ENCODE peak calls at places on chromosomes 6 and 20, in eight cellular contexts. L, R, X, T, C, E, Q and F are unnamed samples.

GRCh38 chr6:75204959-75205775 is 686 bp downstream of the COL12A1 start:
- DNase-seq in Q (no peak), L (peak; percentile 33), T (peak; percentile 36), R (peak; percentile 22), X (no peak), E (peak; percentile 39), C (no peak), F (no peak)

GRCh38 chr6:3152689-3153088 is 4.7 kb downstream of the TUBB2A start:
- DNase-seq in L (no peak), R (no peak), Q (no peak), C (no peak), E (no peak), T (no peak), X (no peak), F (peak; percentile 22)

GRCh38 chr6:41370488-41371111 is 35.2 kb downstream of the NCR2 start:
- DNase-seq in X (no peak), Q (no peak), C (no peak), E (no peak), T (no peak), R (no peak), L (no peak), F (no peak)

GRCh38 chr6:158595223-158595622 is 35.3 kb downstream of the TMEM181 start:
- DNase-seq in Q (no peak), R (no peak), L (no peak), E (no peak), T (no peak), X (no peak), C (no peak), F (peak; percentile 24)

GRCh38 chr6:107491059-107491609 is 1.2 kb downstream of the SOBP start:
- DNase-seq in R (peak; percentile 8), C (peak; percentile 76), T (peak; percentile 89), L (no peak), E (peak; percentile 55), X (no peak), Q (peak; percentile 63), F (peak; percentile 28)

GRCh38 chr6:11486051-11486450 is 51.5 kb upstream of the TMEM170B start:
- DNase-seq in C (no peak), R (no peak), E (no peak), Q (no peak), X (no peak), T (no peak), L (no peak), F (no peak)

GRCh38 chr20:20938131-20938530 is 168.0 kb downstream of the LINC00237 start:
- DNase-seq in X (no peak), E (no peak), Q (no peak), T (no peak), L (no peak), C (no peak), R (no peak), F (no peak)

GRCh38 chr6:154754152-154754551 is 20.9 kb downstream of the SCAF8 start:
- DNase-seq in X (no peak), E (no peak), Q (no peak), T (no peak), C (no peak), L (no peak), R (no peak), F (peak; percentile 28)

GRCh38 chr6:7725849-7726415 is at the start of gene BMP6:
- DNase-seq in E (peak; percentile 88), C (peak; percentile 91), R (peak; percentile 93), X (peak; percentile 71), Q (peak; percentile 94), T (peak; percentile 89), L (peak; percentile 98), F (peak; percentile 80)

GRCh38 chr6:42279144-42279781 is 61.6 kb upstream of the MRPS10 start:
- DNase-seq in X (no peak), R (peak; percentile 15), T (peak; percentile 41), Q (no peak), L (peak; percentile 68), C (no peak), E (peak; percentile 70), F (no peak)

GRCh38 chr6:53410508-53411258 is 61.9 kb upstream of the ELOVL5 start:
- DNase-seq in R (peak; percentile 28), T (peak; percentile 46), C (peak; percentile 50), L (peak; percentile 17), Q (peak; percentile 49), E (peak; percentile 29), X (peak; percentile 22), F (peak; percentile 54)

GRCh38 chr6:117907600-117908245 is 659 bp downstream of the SLC35F1 start:
- DNase-seq in T (no peak), E (no peak), Q (peak; percentile 16), X (no peak), R (no peak), C (peak; percentile 13), L (no peak), F (no peak)

GRCh38 chr6:165675120-165675519 is 12.1 kb upstream of the PDE10A start:
- DNase-seq in X (no peak), L (no peak), E (no peak), C (no peak), R (no peak), T (no peak), Q (no peak), F (no peak)

GRCh38 chr20:12970372-12970821 is 38.4 kb upstream of the SPTLC3 start:
- DNase-seq in C (peak; percentile 26), R (peak; percentile 20), Q (no peak), X (no peak), T (no peak), E (peak; percentile 9), L (no peak), F (peak; percentile 7)

DNA sequence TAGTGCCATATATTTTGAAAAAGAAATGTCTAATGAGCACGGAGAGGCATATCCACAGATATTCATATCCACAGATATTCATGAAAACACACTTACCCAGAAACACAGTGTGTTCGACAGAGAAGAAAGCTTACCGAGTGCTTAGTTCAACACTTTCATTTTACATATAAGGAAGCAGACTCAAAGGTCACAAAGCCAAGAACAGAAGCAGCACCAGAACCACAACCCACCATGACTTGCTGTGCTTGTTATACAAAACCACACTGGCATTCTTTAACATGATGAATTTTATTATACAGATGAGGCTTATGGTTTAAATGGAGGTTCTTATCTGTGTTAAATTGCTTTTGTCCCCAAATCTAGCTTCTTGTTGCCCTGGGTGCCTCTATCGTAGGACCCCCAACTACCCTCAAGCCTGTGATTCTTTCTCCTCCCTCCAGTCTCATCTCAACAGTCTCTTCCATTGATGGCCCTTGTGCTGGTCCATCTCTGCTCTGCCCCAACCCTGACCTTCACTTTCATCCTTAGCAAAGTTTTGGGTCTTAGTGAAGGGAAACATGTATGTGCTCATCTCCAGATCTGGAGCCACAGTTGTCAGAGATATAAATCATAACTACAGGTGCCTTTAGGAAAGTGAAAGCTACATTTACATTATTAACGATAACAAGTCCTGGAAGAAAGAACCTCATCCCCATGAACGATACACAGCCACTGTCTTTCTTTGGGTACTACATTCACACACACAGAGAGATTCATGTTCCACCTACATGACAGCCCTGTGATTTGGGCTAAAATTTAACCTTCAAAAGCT is 40.0 kb downstream of the SF3B5 start:
- DNase-seq in X (no peak), Q (no peak), T (no peak), L (no peak), R (no peak), C (no peak), E (no peak), F (no peak)
- TF ChIP-seq POLR2A in X (no peak), Q (no peak), T (no peak), L (no peak), R (no peak), C (no peak), E (no peak), F (no peak)

GRCh38 chr6:36404164-36404563 is 16.7 kb upstream of the ETV7 start:
- DNase-seq in C (no peak), X (no peak), T (no peak), E (no peak), Q (no peak), R (no peak), L (no peak), F (no peak)

GRCh38 chr6:36402481-36402880 is 15.0 kb upstream of the ETV7 start:
- DNase-seq in X (no peak), T (no peak), R (no peak), L (no peak), C (no peak), Q (no peak), E (no peak), F (no peak)

DNA sequence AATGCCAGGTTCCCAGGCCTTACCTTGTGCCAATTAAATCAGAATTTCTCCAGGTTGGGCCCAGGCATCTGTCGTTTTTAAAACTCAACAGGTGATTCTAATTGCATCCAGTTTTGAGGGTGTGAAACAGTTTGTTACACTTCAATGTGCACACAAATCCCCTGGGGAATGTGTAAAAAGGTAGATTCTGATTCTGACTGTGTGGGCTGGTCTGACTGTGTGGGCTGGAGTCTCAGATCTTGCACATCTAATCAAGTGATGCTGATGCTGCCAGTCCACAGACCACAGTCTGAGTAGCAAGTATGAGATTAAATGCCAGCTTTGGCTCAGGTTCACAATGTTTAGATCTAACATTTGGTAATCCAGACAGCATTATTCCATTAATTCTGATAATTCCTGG is 12.5 kb upstream of the ETV7 start:
- DNase-seq in L (no peak), T (no peak), E (no peak), Q (no peak), X (no peak), R (no peak), C (no peak), F (no peak)
- TF ChIP-seq POLR2A in L (no peak), T (no peak), E (no peak), Q (no peak), X (no peak), R (no peak), C (no peak), F (no peak)

GRCh38 chr20:51799586-51799985 is 2.7 kb downstream of the SALL4 start:
- DNase-seq in T (no peak), E (no peak), Q (no peak), R (no peak), L (no peak), X (no peak), C (no peak), F (peak; percentile 19)

GRCh38 chr20:51802170-51802745 is at the start of gene SALL4:
- DNase-seq in X (no peak), R (no peak), T (no peak), L (no peak), E (no peak), Q (no peak), C (no peak), F (peak; percentile 24)

GRCh38 chr20:51801220-51801991 is 915 bp downstream of the SALL4 start:
- DNase-seq in Q (peak; percentile 28), E (no peak), X (no peak), R (peak; percentile 44), C (no peak), L (no peak), T (no peak), F (peak; percentile 51)

GRCh38 chr20:51800769-51801219 is 1.5 kb downstream of the SALL4 start:
- DNase-seq in C (peak; percentile 25), Q (peak; percentile 46), X (no peak), T (peak; percentile 26), L (no peak), R (peak; percentile 28), E (no peak), F (peak; percentile 56)

GRCh38 chr20:51800132-51800721 is 2.1 kb downstream of the SALL4 start:
- DNase-seq in X (peak; percentile 35), T (peak; percentile 44), C (peak; percentile 67), L (peak; percentile 76), Q (peak; percentile 77), E (peak; percentile 69), R (peak; percentile 90), F (peak; percentile 82)
- TF ChIP-seq POLR2A in X (no peak), T (no peak), C (no peak), L (no peak), Q (no peak), E (no peak), R (no peak), F (no peak)

GRCh38 chr20:56628873-56629463 is at the start of gene TFAP2C:
- DNase-seq in X (peak; percentile 54), L (peak; percentile 94), C (peak; percentile 65), T (peak; percentile 68), Q (peak; percentile 43), E (peak; percentile 81), R (peak; percentile 89), F (peak; percentile 92)
- TF ChIP-seq POLR2A in X (no peak), L (peak; percentile 74), C (no peak), T (no peak), Q (no peak), E (peak; percentile 35), R (peak; percentile 76), F (no peak)